ENCODE peak calls at places on chromosomes 7 and 10, in eight cellular contexts. Q is breast epithelium; U is right cardiac atrium; C is HT1080; R is stimulated activated CD4-positive, alpha-beta T cell treated with anti-CD3 and anti-CD28 coated beads, TNF-alpha, amount 100 ng/mL, for 1 hour; M is endodermal cell; N is Right ventricle myocardium superior; G is NCI-H1105 treated with DMSO at 0.1 percent for 48 hours. Z is an unnamed sample.

GRCh38 chr7:26061340-26062239 is 90.4 kb upstream of the NFE2L3 start:
- DNase-seq in C (peak; percentile 50), U (peak; percentile 41), G (peak; percentile 93), N (peak; percentile 66), R (peak; percentile 37), M (peak; percentile 93), Q (peak; percentile 74), Z (peak; percentile 78)

GRCh38 chr7:22810843-22811242 is 11.8 kb downstream of the TOMM7 start:
- DNase-seq in M (peak; percentile 65), N (no peak), C (no peak), R (no peak), U (no peak), G (no peak), Q (no peak), Z (no peak)

GRCh38 chr7:112266595-112267270 is 60.2 kb downstream of the ZNF277 start:
- DNase-seq in R (no peak), U (no peak), G (no peak), N (no peak), C (peak; percentile 46), M (no peak), Q (no peak), Z (no peak)

GRCh38 chr10:23433710-23434109 is 5.2 kb upstream of the OTUD1 start:
- DNase-seq in U (no peak), C (no peak), R (no peak), N (no peak), M (no peak), G (no peak), Q (no peak), Z (no peak)

GRCh38 chr10:18607503-18607902 is 43.9 kb downstream of the NSUN6 start:
- DNase-seq in U (peak; percentile 43), G (no peak), M (no peak), N (no peak), Q (no peak), C (peak; percentile 60), R (no peak), Z (no peak)

GRCh38 chr7:139034855-139035587 is 821 bp downstream of the ZC3HAV1L start:
- DNase-seq in R (no peak), G (peak; percentile 33), Q (no peak), U (peak; percentile 48), M (peak; percentile 71), N (peak; percentile 56), C (no peak), Z (peak; percentile 65)

GRCh38 chr10:17375936-17376584 is 78.3 kb downstream of the ST8SIA6 start:
- DNase-seq in R (no peak), N (no peak), M (peak; percentile 83), U (no peak), Q (no peak), G (no peak), C (no peak), Z (peak; percentile 44)

GRCh38 chr7:24881622-24882021 is 98.4 kb downstream of the OSBPL3 start:
- DNase-seq in U (no peak), R (no peak), Q (no peak), N (no peak), C (peak; percentile 34), M (peak; percentile 69), G (no peak), Z (no peak)

GRCh38 chr10:30056767-30057355 is 2.5 kb downstream of the JCAD start:
- DNase-seq in C (no peak), N (no peak), G (peak; percentile 4), Q (no peak), U (no peak), R (no peak), M (peak; percentile 77), Z (peak; percentile 73)

GRCh38 chr7:104931181-104931781 is 82.7 kb upstream of the KMT2E start:
- DNase-seq in G (no peak), Q (no peak), C (no peak), M (peak; percentile 71), R (no peak), U (no peak), N (no peak), Z (peak; percentile 46)

GRCh38 chr7:111564078-111564477 is 1.8 kb upstream of the IMMP2L start:
- DNase-seq in M (no peak), Q (no peak), G (no peak), C (no peak), U (no peak), N (no peak), R (no peak), Z (no peak)

GRCh38 chr7:152523916-152524315 is 88.1 kb upstream of the KMT2C start:
- DNase-seq in M (no peak), C (no peak), R (no peak), G (no peak), N (peak; percentile 29), Q (no peak), U (no peak), Z (no peak)

GRCh38 chr7:26787696-26788095 is 76.7 kb downstream of the SKAP2 start:
- DNase-seq in Q (no peak), M (no peak), C (no peak), N (no peak), G (peak; percentile 27), R (no peak), U (no peak), Z (no peak)

GRCh38 chr10:58741673-58742072 is 229.0 kb downstream of the BICC1 start:
- DNase-seq in C (no peak), G (no peak), U (no peak), Q (no peak), M (no peak), N (no peak), R (no peak), Z (no peak)

GRCh38 chr10:81297292-81297691 is 577.7 kb upstream of the NRG3 start:
- DNase-seq in N (no peak), G (no peak), U (no peak), M (no peak), Q (no peak), C (no peak), R (no peak), Z (no peak)

GRCh38 chr7:66326501-66327180 is 121.5 kb downstream of the TPST1 start:
- DNase-seq in G (no peak), M (no peak), R (no peak), U (no peak), Q (no peak), N (no peak), C (no peak), Z (no peak)

GRCh38 chr7:114922151-114922651 is 307 bp downstream of the MDFIC start:
- DNase-seq in R (peak; percentile 47), U (peak; percentile 82), G (peak; percentile 24), M (peak; percentile 85), Q (peak; percentile 53), C (peak; percentile 38), N (peak; percentile 76), Z (peak; percentile 77)

GRCh38 chr7:143345428-143345900 is 17.0 kb downstream of the FAM131B start:
- DNase-seq in C (no peak), N (peak; percentile 66), M (peak; percentile 94), U (no peak), R (peak; percentile 34), Q (no peak), G (peak; percentile 69), Z (peak; percentile 91)

GRCh38 chr10:129760003-129760315 is 204.1 kb downstream of the EBF3 start:
- DNase-seq in N (peak; percentile 27), C (no peak), U (no peak), Q (peak; percentile 37), G (no peak), M (peak; percentile 18), R (no peak), Z (no peak)

GRCh38 chr10:103554488-103555320 is 61.2 kb downstream of the NEURL1 start:
- DNase-seq in U (peak; percentile 51), Q (peak; percentile 60), C (no peak), M (peak; percentile 81), R (no peak), N (peak; percentile 61), G (peak; percentile 34), Z (peak; percentile 92)

GRCh38 chr10:125002423-125003145 is 60.7 kb downstream of the ZRANB1 start:
- DNase-seq in G (no peak), C (no peak), M (peak; percentile 50), R (no peak), U (no peak), N (no peak), Q (no peak), Z (peak; percentile 51)

GRCh38 chr7:43377196-43377935 is 205.5 kb upstream of the STK17A start:
- DNase-seq in G (peak; percentile 37), M (no peak), U (no peak), N (no peak), R (no peak), Q (no peak), C (no peak), Z (no peak)

GRCh38 chr10:101565936-101566332 is 22.1 kb downstream of the POLL start:
- DNase-seq in M (no peak), U (no peak), C (no peak), N (peak; percentile 37), Q (peak; percentile 27), R (no peak), G (no peak), Z (no peak)

GRCh38 chr10:76112826-76113150 is 681.4 kb downstream of the LRMDA start:
- DNase-seq in N (no peak), R (no peak), Q (no peak), G (no peak), C (no peak), U (no peak), M (no peak), Z (no peak)

GRCh38 chr10:77350711-77351119 is 286.9 kb downstream of the KCNMA1 start:
- DNase-seq in U (peak; percentile 68), G (no peak), N (no peak), Q (no peak), C (peak; percentile 100), M (no peak), R (no peak), Z (no peak)

GRCh38 chr7:66727058-66727457 is 13.5 kb upstream of the RABGEF1 start:
- DNase-seq in Q (no peak), M (no peak), G (no peak), N (no peak), R (no peak), U (no peak), C (no peak), Z (peak; percentile 15)

GRCh38 chr7:46071076-46071475 is 150.0 kb upstream of the IGFBP3 start:
- DNase-seq in Q (no peak), R (no peak), C (no peak), M (no peak), G (no peak), N (no peak), U (no peak), Z (no peak)

GRCh38 chr10:26946103-26946907 is 85.5 kb upstream of the ABI1 start:
- DNase-seq in N (no peak), Q (no peak), M (peak; percentile 59), C (no peak), R (no peak), G (no peak), U (no peak), Z (peak; percentile 35)

GRCh38 chr7:33707427-33707826 is 197.9 kb upstream of the BMPER start:
- DNase-seq in N (no peak), M (no peak), R (no peak), Q (no peak), C (no peak), U (no peak), G (no peak), Z (no peak)

GRCh38 chr7:138186951-138187351 is 110.7 kb downstream of the AKR1D1 start:
- DNase-seq in G (no peak), Q (no peak), R (no peak), N (no peak), M (no peak), U (no peak), C (peak; percentile 96), Z (no peak)

GRCh38 chr10:133201151-133201947 is 28.7 kb upstream of the UTF1 start:
- DNase-seq in R (no peak), U (no peak), N (no peak), G (no peak), C (no peak), Q (no peak), M (no peak), Z (no peak)

GRCh38 chr10:110916554-110917346 is 2.2 kb downstream of the BBIP1 start:
- DNase-seq in N (no peak), U (no peak), Q (no peak), C (no peak), M (no peak), G (no peak), R (no peak), Z (no peak)

GRCh38 chr7:98091523-98091922 is 15.1 kb upstream of the LMTK2 start:
- DNase-seq in M (no peak), Q (no peak), U (no peak), R (no peak), C (no peak), N (no peak), G (no peak), Z (no peak)

Z was measured in H7.